ENCODE peak calls at places on chromosomes 2 and 18, in four cellular contexts. T is AG09309, P is epithelial cell of esophagus, S is astrocyte. X is an unnamed sample.

GRCh38 chr2:30373881-30374302 is 73.2 kb upstream of the LCLAT1 start:
- DNase-seq in T (no peak), P (peak), S (peak), X (no peak)

GRCh38 chr18:59837586-59837985 is 62.2 kb upstream of the PMAIP1 start:
- DNase-seq in T (no peak), P (peak), S (peak), X (peak)

GRCh38 chr2:66576381-66577330 is 141.7 kb downstream of the MEIS1 start:
- DNase-seq in T (no peak), P (peak), S (no peak), X (no peak)

GRCh38 chr2:199842631-199843030 is 8.4 kb downstream of the FTCDNL1 start:
- DNase-seq in T (no peak), P (no peak), S (no peak), X (no peak)

GRCh38 chr2:128799736-128800135 is 481.1 kb upstream of the HS6ST1 start:
- DNase-seq in T (no peak), P (no peak), S (no peak), X (no peak)

GRCh38 chr2:33723322-33723721 is 124.2 kb upstream of the FAM98A start:
- DNase-seq in T (no peak), P (no peak), S (no peak), X (no peak)

GRCh38 chr18:46892842-46893241 is 24.5 kb downstream of the PIAS2 start:
- DNase-seq in T (no peak), P (no peak), S (no peak), X (no peak)

GRCh38 chr2:28640263-28640907 is 111.2 kb upstream of the PPP1CB start:
- DNase-seq in T (no peak), P (no peak), S (no peak), X (no peak)

GRCh38 chr2:228102949-228103348 is 78.5 kb downstream of the SPHKAP start:
- DNase-seq in T (no peak), P (peak), S (no peak), X (no peak)

GRCh38 chr18:37668971-37669747 is 103.6 kb upstream of the CELF4 start:
- DNase-seq in T (no peak), P (no peak), S (no peak), X (no peak)

GRCh38 chr2:182584462-182584861 is 131.6 kb upstream of the DNAJC10 start:
- DNase-seq in T (no peak), P (no peak), S (no peak), X (no peak)

GRCh38 chr18:13500227-13500865 is 226.0 kb downstream of the FAM210A start:
- DNase-seq in T (peak), P (peak), S (peak), X (no peak)

GRCh38 chr18:39448942-39449341 is 1883.3 kb upstream of the CELF4 start:
- DNase-seq in T (no peak), P (peak), S (no peak), X (no peak)

GRCh38 chr18:78900938-78901909 is 78.4 kb upstream of the SALL3 start:
- DNase-seq in T (no peak), P (no peak), S (no peak), X (no peak)

DNA sequence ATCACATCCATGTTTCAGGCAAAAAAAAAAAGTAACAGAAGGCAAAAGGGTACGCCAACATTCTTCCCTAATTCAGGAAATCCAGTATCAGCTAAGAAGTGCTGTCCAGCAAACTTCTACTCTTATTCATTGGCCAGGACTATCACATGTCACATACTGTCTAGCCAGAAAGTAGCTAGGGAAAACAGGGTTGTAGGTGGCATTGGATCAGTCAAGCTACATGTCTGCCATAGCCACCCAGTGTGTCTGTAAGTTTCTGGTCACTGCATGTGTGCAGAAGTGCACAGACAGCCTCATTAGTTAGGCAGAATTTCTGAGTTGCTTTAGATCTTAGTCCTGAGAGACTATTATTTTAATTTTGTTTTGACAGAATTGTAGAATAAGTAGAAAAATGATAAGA is 465.3 kb upstream of the NRP2 start:
- DNase-seq in T (no peak), P (no peak), S (no peak), X (no peak)
- H3K4me3 ChIP-seq in T (no peak), P (no peak), S (no peak), X (no peak)

GRCh38 chr2:51344886-51345285 is 313.0 kb upstream of the NRXN1 start:
- DNase-seq in T (no peak), P (no peak), S (no peak), X (no peak)

DNA sequence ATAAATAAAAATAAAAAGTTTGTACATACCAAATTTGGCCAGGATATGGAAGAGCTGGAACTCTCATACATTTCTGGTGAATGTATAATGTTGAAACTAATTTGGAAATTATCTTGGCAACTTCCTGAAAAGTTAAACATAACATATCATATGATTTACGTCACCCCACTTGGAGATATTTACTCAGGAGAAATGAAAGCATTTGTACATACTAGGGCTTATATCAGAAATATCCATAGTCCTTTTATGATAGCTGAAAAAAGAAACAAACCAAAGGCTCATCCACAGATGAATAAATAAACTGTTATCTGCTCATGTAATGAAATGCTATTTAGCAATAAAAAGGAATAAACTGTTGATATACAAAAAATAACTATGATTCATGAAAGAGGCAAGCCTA is 318.2 kb upstream of the NRXN1 start:
- DNase-seq in T (no peak), P (no peak), S (peak), X (no peak)
- H3K4me3 ChIP-seq in T (no peak), P (no peak), S (peak), X (no peak)

GRCh38 chr2:72150961-72151356 is 3.3 kb upstream of the CYP26B1 start:
- DNase-seq in T (no peak), P (no peak), S (no peak), X (no peak)

GRCh38 chr2:72148391-72148974 is 821 bp upstream of the CYP26B1 start:
- DNase-seq in T (no peak), P (no peak), S (no peak), X (no peak)

GRCh38 chr2:72149556-72150156 is 2.0 kb upstream of the CYP26B1 start:
- DNase-seq in T (no peak), P (peak), S (no peak), X (no peak)

GRCh38 chr2:72148975-72149555 is 1.4 kb upstream of the CYP26B1 start:
- DNase-seq in T (no peak), P (peak), S (no peak), X (no peak)

DNA sequence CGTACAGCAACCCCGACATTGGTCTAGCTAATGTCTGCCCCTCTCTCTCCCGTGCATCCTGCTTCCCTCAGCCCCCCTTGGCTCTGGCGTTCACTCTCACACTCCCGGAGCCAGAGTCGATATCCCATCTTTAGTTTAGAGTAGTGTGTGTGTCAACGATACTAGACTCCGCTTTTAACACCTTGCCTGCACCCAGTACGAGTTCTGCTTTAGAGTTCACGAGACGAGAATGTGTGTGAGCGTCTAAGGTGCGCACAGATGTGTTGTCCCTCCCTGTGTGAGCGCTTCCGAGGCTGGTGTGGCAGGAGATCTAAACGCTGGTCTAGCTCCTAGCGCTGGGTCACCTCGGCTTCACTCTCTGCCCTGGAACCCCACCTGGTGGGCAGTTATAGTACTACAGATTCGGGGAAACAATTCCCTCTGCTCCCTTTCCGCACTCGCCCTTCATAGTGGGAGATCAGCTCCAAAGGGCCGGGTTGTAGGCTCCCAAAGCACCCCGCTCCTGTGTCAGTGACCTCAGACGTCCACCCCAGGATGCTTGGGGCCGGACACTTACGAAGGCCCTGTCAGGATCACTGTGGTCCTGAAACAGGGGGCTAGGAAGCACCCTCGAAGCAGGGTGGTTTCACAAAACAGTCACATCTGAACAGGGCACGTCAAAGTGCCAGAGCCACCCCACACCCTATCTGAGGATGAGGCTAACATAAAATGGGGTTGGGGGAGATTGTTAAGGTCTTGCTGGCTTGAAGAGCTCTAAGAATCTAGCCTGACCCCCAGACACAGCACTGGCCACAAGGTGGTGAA is 2.7 kb upstream of the CYP26B1 start:
- DNase-seq in T (peak), P (peak), S (peak), X (peak)
- H3K4me3 ChIP-seq in T (peak), P (peak), S (no peak), X (no peak)

GRCh38 chr2:37350034-37350433 is 5.6 kb downstream of the QPCT start:
- DNase-seq in T (no peak), P (no peak), S (no peak), X (peak)

GRCh38 chr2:37344453-37345361 is at the start of gene QPCT:
- DNase-seq in T (no peak), P (peak), S (peak), X (peak)

GRCh38 chr2:37350917-37351316 is 6.5 kb downstream of the QPCT start:
- DNase-seq in T (no peak), P (peak), S (no peak), X (no peak)

GRCh38 chr2:37348155-37348554 is 3.7 kb downstream of the QPCT start:
- DNase-seq in T (no peak), P (no peak), S (no peak), X (no peak)

DNA sequence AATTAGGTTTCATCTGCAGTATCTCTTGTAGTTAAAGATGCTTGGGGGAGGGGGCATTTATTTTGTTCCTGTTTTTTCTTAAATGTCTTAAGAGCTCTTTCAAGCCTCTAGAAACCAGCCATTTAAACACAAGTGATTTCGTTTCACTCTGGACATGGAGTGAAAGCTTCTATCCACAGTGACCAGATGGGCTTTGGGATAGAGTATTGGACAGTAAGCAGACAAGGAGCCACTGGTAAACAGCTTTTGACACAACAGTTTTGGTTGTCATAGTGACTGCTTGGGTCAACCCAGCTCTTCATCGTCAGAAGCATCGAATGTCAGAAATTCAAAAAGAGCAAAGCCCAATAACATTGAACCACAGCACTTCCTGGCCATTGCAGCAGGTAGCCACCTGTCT is 4.9 kb downstream of the QPCT start:
- DNase-seq in T (no peak), P (no peak), S (no peak), X (peak)
- H3K4me3 ChIP-seq in T (no peak), P (no peak), S (no peak), X (peak)

GRCh38 chr2:174328309-174329156 is 6.2 kb upstream of the SP9 start:
- DNase-seq in T (no peak), P (no peak), S (no peak), X (no peak)
- H3K4me3 ChIP-seq in T (peak), P (no peak), S (no peak), X (no peak)

GRCh38 chr2:152167070-152167469 is 8.5 kb downstream of the STAM2 start:
- DNase-seq in T (no peak), P (no peak), S (no peak), X (no peak)
- H3K4me3 ChIP-seq in T (no peak), P (no peak), S (no peak), X (no peak)

GRCh38 chr2:231411237-231411636 is 15.7 kb downstream of the B3GNT7 start:
- DNase-seq in T (no peak), P (no peak), S (no peak), X (no peak)
- H3K4me3 ChIP-seq in T (no peak), P (no peak), S (no peak), X (no peak)

DNA sequence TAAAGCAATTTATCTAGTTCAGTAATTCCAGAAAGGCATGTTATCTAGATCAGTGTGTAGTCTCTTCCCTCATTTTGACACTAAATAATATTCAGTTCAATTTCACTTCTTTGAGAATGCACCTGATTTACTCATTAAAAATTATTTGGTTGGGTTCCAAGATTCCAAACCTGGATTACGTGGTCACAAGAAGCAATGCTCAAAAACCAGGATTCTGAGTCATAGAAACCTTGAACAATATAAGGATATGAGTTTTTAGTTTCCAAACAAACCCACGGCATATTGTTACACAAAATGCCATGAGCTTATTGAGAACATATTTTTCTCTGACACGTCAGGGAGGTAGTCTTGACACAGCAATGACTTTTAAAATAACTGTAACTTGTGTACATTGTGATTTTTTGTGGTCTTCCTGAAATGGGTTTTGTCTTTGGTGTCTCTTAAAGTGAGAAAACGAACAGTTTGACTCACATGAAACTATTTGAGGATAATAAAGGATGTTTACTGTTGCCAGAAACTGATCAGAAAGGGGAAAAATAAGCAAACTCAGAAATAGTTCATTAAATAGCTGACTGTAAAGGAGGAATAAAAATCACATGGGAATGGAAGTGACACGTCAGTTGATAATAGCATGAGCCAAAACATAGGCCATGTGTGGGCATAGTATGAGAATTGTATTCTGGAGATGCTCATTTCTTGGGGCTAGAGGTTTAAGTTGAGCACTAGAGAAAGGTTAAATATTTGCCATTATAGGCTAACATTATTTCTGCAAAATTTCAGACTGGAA is 617.7 kb upstream of the CDH2 start:
- DNase-seq in T (peak), P (peak), S (peak), X (no peak)
- H3K4me3 ChIP-seq in T (no peak), P (no peak), S (no peak), X (no peak)

DNA sequence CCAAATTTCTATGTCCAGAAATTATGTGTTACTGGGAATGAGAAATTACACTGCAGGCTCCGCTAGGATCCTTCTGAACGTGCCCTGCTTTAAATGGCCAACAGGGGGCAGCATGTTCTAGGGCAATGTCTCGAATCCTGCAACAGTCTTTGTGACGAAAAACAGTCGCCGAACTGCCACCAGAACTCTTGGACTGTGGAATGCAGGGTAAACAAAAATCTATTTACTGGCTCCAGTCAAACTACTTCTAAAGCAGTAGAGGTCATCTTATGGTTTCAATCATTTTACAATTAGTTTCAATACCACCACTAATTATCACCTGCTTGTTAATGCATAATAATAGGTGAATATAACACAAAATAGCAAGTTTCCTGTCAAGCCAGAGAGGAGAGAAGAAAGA is 9.8 kb upstream of the ZNF397 start:
- DNase-seq in T (peak), P (peak), S (peak), X (peak)
- H3K4me3 ChIP-seq in T (no peak), P (no peak), S (peak), X (peak)

DNA sequence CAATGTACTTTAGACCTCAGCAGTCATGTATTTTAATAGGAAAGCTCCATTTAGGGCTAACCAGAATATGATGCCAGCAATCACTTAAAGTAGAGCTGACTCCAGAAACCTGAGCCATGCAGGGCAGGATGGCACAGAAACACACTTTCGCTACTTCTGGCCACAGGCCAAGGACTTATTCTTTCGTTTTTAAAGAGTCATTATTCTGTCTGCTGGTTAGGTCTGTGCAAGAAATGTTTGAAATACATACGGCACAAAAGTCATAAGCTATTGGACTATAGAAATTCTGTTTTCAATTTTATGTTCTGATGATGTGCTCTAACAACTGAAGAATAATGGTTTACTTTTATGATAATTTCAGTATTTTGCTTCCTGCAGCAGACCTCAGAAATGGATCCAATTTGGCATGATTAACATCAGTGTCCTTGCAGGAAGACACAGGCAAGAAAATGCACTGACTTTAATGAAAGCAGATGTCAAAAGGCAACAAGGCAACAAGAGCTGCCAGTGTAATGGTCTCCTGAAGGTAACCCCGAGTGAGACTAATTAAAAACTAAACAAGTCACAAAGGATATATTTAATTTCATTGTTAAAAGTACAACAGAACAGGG is 114.4 kb upstream of the CHRNA1 start:
- DNase-seq in T (no peak), P (peak), S (peak), X (no peak)
- H3K4me3 ChIP-seq in T (peak), P (peak), S (peak), X (no peak)

X was measured in OCI-LY7.